ENCODE peak calls at places on chromosomes 1 and 21, in four cellular contexts. P is mucosa of descending colon, N is osteoblast, E is body of pancreas. Q is an unnamed sample. For H3K4me1, the result is how much of the 10 kb centered on the place peaks cover.

GRCh38 chr21:39004776-39005605 is 178.3 kb downstream of the PSMG1 start:
- DNase-seq in E (no peak), P (peak), N (no peak), Q (peak)

GRCh38 chr1:25793585-25794170 is 6.3 kb upstream of the SELENON start:
- DNase-seq in E (no peak), P (no peak), N (peak), Q (no peak)

GRCh38 chr1:207316622-207317510 is 4.6 kb upstream of the CD55 start:
- DNase-seq in E (peak), P (peak), N (no peak), Q (peak)

GRCh38 chr1:171738921-171739320 is 2.9 kb downstream of the VAMP4 start:
- DNase-seq in P (no peak), E (no peak), N (no peak), Q (no peak)

GRCh38 chr21:37547615-37547975 is 181.0 kb downstream of the DYRK1A start:
- DNase-seq in P (no peak), N (peak), E (no peak), Q (no peak)

GRCh38 chr1:76269175-76269574 is 194.6 kb downstream of the ST6GALNAC3 start:
- DNase-seq in N (no peak), E (no peak), P (peak), Q (no peak)

GRCh38 chr1:66288048-66288447 is 245.9 kb upstream of the SGIP1 start:
- DNase-seq in E (no peak), P (no peak), N (no peak), Q (no peak)

GRCh38 chr1:30977511-30977910 is 69.0 kb upstream of the SDC3 start:
- DNase-seq in E (no peak), N (no peak), P (no peak), Q (no peak)

GRCh38 chr1:77834771-77835334 is 53.6 kb upstream of the NEXN start:
- DNase-seq in N (peak), E (no peak), P (peak), Q (no peak)

GRCh38 chr1:197312163-197312562 is 44.1 kb downstream of the CRB1 start:
- DNase-seq in E (no peak), N (no peak), P (no peak), Q (no peak)

GRCh38 chr1:47436979-47437517 is 796 bp upstream of the FOXD2 start:
- DNase-seq in E (peak), N (peak), P (peak), Q (no peak)

GRCh38 chr1:15432327-15432726 is 5.9 kb upstream of the CTRC start:
- DNase-seq in N (peak), P (peak), E (peak), Q (peak)

GRCh38 chr1:53781654-53782053 is 42.7 kb upstream of the GLIS1 start:
- DNase-seq in P (no peak), E (no peak), N (peak), Q (no peak)

GRCh38 chr1:187409341-187409740 is 580.6 kb downstream of the PLA2G4A start:
- DNase-seq in P (no peak), N (no peak), E (no peak), Q (no peak)

GRCh38 chr1:18556364-18556763 is 74.3 kb upstream of the PAX7 start:
- DNase-seq in P (peak), E (no peak), N (no peak), Q (no peak)

GRCh38 chr1:202133016-202133415 is 10.3 kb downstream of the GPR37L1 start:
- DNase-seq in N (no peak), E (no peak), P (no peak), Q (no peak)

GRCh38 chr1:1197551-1198422 is 8.6 kb downstream of the TNFRSF18 start:
- DNase-seq in N (peak), P (no peak), E (no peak), Q (no peak)

GRCh38 chr1:13697738-13698137 is 2.2 kb upstream of the PRDM2 start:
- DNase-seq in N (no peak), E (no peak), P (no peak), Q (no peak)

GRCh38 chr1:224691106-224691505 is 75.0 kb downstream of the CNIH3 start:
- DNase-seq in P (no peak), N (no peak), E (no peak), Q (no peak)

GRCh38 chr1:59142663-59143487 is 154.0 kb upstream of the FGGY start:
- DNase-seq in E (no peak), N (peak), P (no peak), Q (no peak)

GRCh38 chr1:31798433-31799195 is 17.2 kb downstream of the SPOCD1 start:
- DNase-seq in E (no peak), P (no peak), N (peak), Q (no peak)

GRCh38 chr1:12477936-12478611 is 139.9 kb downstream of the DHRS3 start:
- DNase-seq in N (peak), E (peak), P (peak), Q (peak)

GRCh38 chr1:160169553-160170399 is 18.4 kb downstream of the ATP1A4 start:
- DNase-seq in E (no peak), P (no peak), N (no peak), Q (no peak)

GRCh38 chr21:15558884-15559283 is 170.9 kb upstream of the USP25 start:
- DNase-seq in N (no peak), P (no peak), E (no peak), Q (no peak)

GRCh38 chr21:15549671-15550070 is 180.1 kb upstream of the USP25 start:
- DNase-seq in P (no peak), E (no peak), N (no peak), Q (no peak)

GRCh38 chr21:15557925-15558324 is 171.9 kb upstream of the USP25 start:
- DNase-seq in N (no peak), P (no peak), E (no peak), Q (no peak)

GRCh38 chr21:15552914-15553491 is 176.8 kb upstream of the USP25 start:
- DNase-seq in E (no peak), P (no peak), N (no peak), Q (no peak)
- H3K4me1 ChIP-seq in E (under half), P (under half), N (under half), Q (under half)

DNA sequence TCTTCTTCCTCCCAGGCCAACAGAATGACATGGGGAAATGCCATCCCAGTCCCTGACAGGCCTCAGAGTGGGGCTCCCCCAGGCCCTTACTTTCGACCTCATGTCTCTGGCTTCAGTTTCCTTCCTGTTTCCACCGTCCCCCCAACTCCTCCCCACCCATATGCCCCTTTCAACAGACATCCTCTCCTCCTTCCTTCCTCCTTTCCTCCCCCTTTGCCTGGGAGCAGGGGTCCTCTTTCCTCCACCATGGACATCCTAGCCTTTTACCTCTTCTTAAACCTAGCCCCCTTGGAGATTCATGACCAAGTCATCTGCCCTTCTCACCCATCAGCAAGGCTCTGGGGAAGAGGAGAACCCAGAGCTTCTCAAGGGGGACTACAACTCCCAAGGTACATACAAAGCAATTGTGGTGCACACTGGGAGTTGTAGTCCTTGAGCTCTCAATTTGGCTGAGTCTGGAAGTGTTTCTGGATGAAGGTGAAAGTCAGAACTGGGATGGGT is 4.0 kb downstream of the ZBTB7B start:
- DNase-seq in N (peak), E (no peak), P (no peak), Q (no peak)
- H3K4me1 ChIP-seq in N (under half), E (half or more), P (half or more), Q (half or more)

GRCh38 chr1:111699268-111699667 is 39.9 kb downstream of the INKA2 start:
- DNase-seq in N (no peak), P (no peak), E (no peak), Q (no peak)

GRCh38 chr1:111690306-111690617 is 48.9 kb downstream of the INKA2 start:
- DNase-seq in E (peak), N (peak), P (peak), Q (peak)

GRCh38 chr1:111696330-111696729 is 42.9 kb downstream of the INKA2 start:
- DNase-seq in P (no peak), N (no peak), E (no peak), Q (no peak)

DNA sequence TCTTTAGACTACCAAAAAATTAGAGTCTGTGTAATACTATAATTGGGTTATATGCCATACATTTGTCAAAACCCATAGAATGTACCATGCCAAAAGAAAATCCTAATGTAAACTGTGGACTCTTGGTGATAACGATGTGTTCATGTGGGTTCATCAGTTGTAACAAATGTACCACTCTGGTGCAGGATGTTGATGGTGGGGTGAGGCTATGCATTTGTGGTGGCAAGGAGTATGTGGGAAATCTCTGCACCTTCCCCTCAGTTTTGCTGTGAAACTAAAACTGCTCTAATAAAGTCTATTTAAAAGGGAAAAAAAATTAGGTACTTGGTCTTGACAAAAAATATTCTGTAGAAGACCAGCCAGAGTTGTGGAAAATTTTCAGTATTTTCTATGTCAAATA is 43.4 kb downstream of the INKA2 start:
- DNase-seq in P (no peak), E (no peak), N (no peak), Q (no peak)
- H3K4me1 ChIP-seq in P (under half), E (under half), N (under half), Q (under half)

GRCh38 chr1:68571499-68571898 is 74.6 kb upstream of the DEPDC1 start:
- DNase-seq in N (no peak), E (no peak), P (no peak), Q (no peak)

GRCh38 chr1:68565923-68566322 is 69.0 kb upstream of the DEPDC1 start:
- DNase-seq in N (no peak), P (no peak), E (no peak), Q (no peak)

DNA sequence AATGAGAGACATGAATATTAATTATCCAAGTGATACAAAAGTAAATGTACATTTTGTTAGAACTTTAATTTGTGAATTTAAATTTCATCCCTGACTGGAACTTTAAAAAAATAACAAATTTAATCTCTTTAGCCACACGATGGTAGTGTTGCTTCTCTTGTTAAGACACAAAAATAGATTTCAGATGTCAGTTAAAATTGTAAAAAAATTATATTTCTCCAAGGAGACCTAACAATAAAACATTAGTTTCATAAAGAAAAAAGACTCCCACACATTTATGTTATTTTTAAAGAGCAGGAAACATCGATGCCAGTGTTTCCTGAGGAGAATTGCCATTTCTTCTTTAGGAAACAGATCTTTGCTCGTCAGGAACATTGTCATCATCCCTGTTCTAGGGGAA is 74.0 kb upstream of the DEPDC1 start:
- DNase-seq in N (no peak), P (no peak), E (no peak), Q (no peak)
- H3K4me1 ChIP-seq in N (under half), P (under half), E (under half), Q (under half)

GRCh38 chr1:64920936-64921589 is 45.3 kb downstream of the JAK1 start:
- DNase-seq in E (no peak), N (no peak), P (no peak), Q (no peak)

GRCh38 chr1:64921761-64922160 is 44.6 kb downstream of the JAK1 start:
- DNase-seq in N (no peak), P (no peak), E (no peak), Q (no peak)

GRCh38 chr1:64917328-64917861 is 49.0 kb downstream of the JAK1 start:
- DNase-seq in P (no peak), N (peak), E (peak), Q (peak)

GRCh38 chr1:64915381-64916274 is 50.7 kb downstream of the JAK1 start:
- DNase-seq in P (peak), E (peak), N (peak), Q (peak)

DNA sequence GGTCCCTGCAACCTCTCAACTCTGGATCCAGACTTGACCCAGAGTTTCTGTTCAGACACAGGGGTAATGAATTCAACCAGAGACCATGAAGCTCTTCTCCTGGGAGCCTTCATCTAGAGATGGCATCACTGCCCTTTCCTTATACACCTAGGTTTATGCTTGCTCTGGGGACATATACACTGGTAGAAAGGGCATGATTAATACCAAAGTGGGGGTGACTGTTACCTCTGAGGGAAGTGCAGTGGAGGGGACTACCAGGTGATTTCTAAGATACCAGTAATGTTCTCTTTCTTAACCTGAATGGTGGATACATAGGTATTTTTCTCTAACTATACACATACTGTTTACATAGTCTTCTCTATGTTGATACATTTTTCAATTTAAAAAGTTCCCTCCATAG is 48.4 kb downstream of the JAK1 start:
- DNase-seq in P (no peak), E (no peak), N (no peak), Q (no peak)
- H3K4me1 ChIP-seq in P (half or more), E (half or more), N (half or more), Q (half or more)